ENCODE peak calls at places on chromosomes 2 and 18, in six cellular contexts. One of them, this sample, is unnamed.

GRCh38 chr2:106159867-106160785 is 34.0 kb downstream of the UXS1 start:
- DNase-seq in neuronal stem cell: no peak
- DNase-seq in IMR-90: no peak
- DNase-seq in mesenchymal stem cell: no peak
- DNase-seq in H1: no peak
- DNase-seq in mesendoderm: no peak
- DNase-seq in this sample: no peak

GRCh38 chr2:197079832-197080555 is 153.5 kb upstream of the PGAP1 start:
- DNase-seq in neuronal stem cell: no peak
- DNase-seq in IMR-90: peak; percentile 58
- DNase-seq in mesenchymal stem cell: no peak
- DNase-seq in H1: no peak
- DNase-seq in mesendoderm: no peak
- DNase-seq in this sample: no peak

GRCh38 chr2:74146929-74147728 is 583 bp downstream of the BOLA3 start:
- DNase-seq in neuronal stem cell: no peak
- DNase-seq in IMR-90: peak; percentile 34
- DNase-seq in mesenchymal stem cell: peak; percentile 49
- DNase-seq in H1: no peak
- DNase-seq in mesendoderm: no peak
- DNase-seq in this sample: peak; percentile 54

GRCh38 chr2:25977768-25978167 is 4.5 kb downstream of the KIF3C start:
- DNase-seq in neuronal stem cell: no peak
- DNase-seq in IMR-90: peak; percentile 66
- DNase-seq in mesenchymal stem cell: peak; percentile 35
- DNase-seq in H1: no peak
- DNase-seq in mesendoderm: peak; percentile 55
- DNase-seq in this sample: peak; percentile 98

GRCh38 chr18:75210274-75211001 is at the start of gene TSHZ1:
- DNase-seq in neuronal stem cell: peak; percentile 53
- DNase-seq in IMR-90: peak; percentile 88
- DNase-seq in mesenchymal stem cell: peak; percentile 88
- DNase-seq in H1: no peak
- DNase-seq in mesendoderm: peak; percentile 74
- DNase-seq in this sample: peak; percentile 62

GRCh38 chr2:7992612-7993596 is 689.0 kb upstream of the ID2 start:
- DNase-seq in neuronal stem cell: no peak
- DNase-seq in IMR-90: peak; percentile 49
- DNase-seq in mesenchymal stem cell: peak; percentile 44
- DNase-seq in H1: no peak
- DNase-seq in mesendoderm: no peak
- DNase-seq in this sample: no peak

GRCh38 chr2:197306691-197307030 is 3.9 kb downstream of the ANKRD44 start:
- DNase-seq in neuronal stem cell: no peak
- DNase-seq in IMR-90: no peak
- DNase-seq in mesenchymal stem cell: no peak
- DNase-seq in H1: no peak
- DNase-seq in mesendoderm: no peak
- DNase-seq in this sample: no peak

GRCh38 chr2:62485780-62486765 is 19.9 kb downstream of the TMEM17 start:
- DNase-seq in neuronal stem cell: no peak
- DNase-seq in IMR-90: peak; percentile 30
- DNase-seq in mesenchymal stem cell: peak; percentile 29
- DNase-seq in H1: no peak
- DNase-seq in mesendoderm: no peak
- DNase-seq in this sample: peak; percentile 60

GRCh38 chr2:11963966-11964365 is 217.5 kb downstream of the LPIN1 start:
- DNase-seq in neuronal stem cell: no peak
- DNase-seq in IMR-90: no peak
- DNase-seq in mesenchymal stem cell: no peak
- DNase-seq in H1: no peak
- DNase-seq in mesendoderm: no peak
- DNase-seq in this sample: no peak

GRCh38 chr2:102005989-102006885 is 14.5 kb downstream of the IL1R2 start:
- DNase-seq in neuronal stem cell: peak; percentile 18
- DNase-seq in IMR-90: peak; percentile 56
- DNase-seq in mesenchymal stem cell: peak; percentile 71
- DNase-seq in H1: peak; percentile 67
- DNase-seq in mesendoderm: peak; percentile 70
- DNase-seq in this sample: peak; percentile 95

GRCh38 chr2:162926501-162926900 is 87.9 kb upstream of the KCNH7 start:
- DNase-seq in neuronal stem cell: no peak
- DNase-seq in IMR-90: no peak
- DNase-seq in mesenchymal stem cell: peak; percentile 72
- DNase-seq in H1: no peak
- DNase-seq in mesendoderm: peak; percentile 42
- DNase-seq in this sample: peak; percentile 94

GRCh38 chr2:67498931-67499330 is 101.8 kb downstream of the ETAA1 start:
- DNase-seq in neuronal stem cell: no peak
- DNase-seq in IMR-90: no peak
- DNase-seq in mesenchymal stem cell: no peak
- DNase-seq in H1: no peak
- DNase-seq in mesendoderm: no peak
- DNase-seq in this sample: no peak

GRCh38 chr2:25304339-25304728 is 37.4 kb downstream of the DNMT3A start:
- DNase-seq in neuronal stem cell: no peak
- DNase-seq in IMR-90: peak; percentile 26
- DNase-seq in mesenchymal stem cell: no peak
- DNase-seq in H1: no peak
- DNase-seq in mesendoderm: peak; percentile 33
- DNase-seq in this sample: no peak

GRCh38 chr2:26605195-26605968 is 35.8 kb downstream of the CIB4 start:
- DNase-seq in neuronal stem cell: peak; percentile 70
- DNase-seq in IMR-90: peak; percentile 48
- DNase-seq in mesenchymal stem cell: peak; percentile 63
- DNase-seq in H1: peak; percentile 72
- DNase-seq in mesendoderm: peak; percentile 89
- DNase-seq in this sample: peak; percentile 77

GRCh38 chr2:178450574-178451429 is at the start of the genes PJVK and PRKRA:
- DNase-seq in neuronal stem cell: peak; percentile 97
- DNase-seq in IMR-90: peak; percentile 97
- DNase-seq in mesenchymal stem cell: peak; percentile 97
- DNase-seq in H1: peak; percentile 98
- DNase-seq in mesendoderm: peak; percentile 97
- DNase-seq in this sample: peak; percentile 98

GRCh38 chr2:195533771-195534642 is 123.0 kb upstream of the SLC39A10 start:
- DNase-seq in neuronal stem cell: no peak
- DNase-seq in IMR-90: peak; percentile 94
- DNase-seq in mesenchymal stem cell: peak; percentile 79
- DNase-seq in H1: no peak
- DNase-seq in mesendoderm: peak; percentile 51
- DNase-seq in this sample: no peak

GRCh38 chr2:205947621-205948495 is 138.1 kb downstream of the INO80D start:
- DNase-seq in neuronal stem cell: peak; percentile 63
- DNase-seq in IMR-90: peak; percentile 78
- DNase-seq in mesenchymal stem cell: peak; percentile 78
- DNase-seq in H1: peak; percentile 88
- DNase-seq in mesendoderm: peak; percentile 74
- DNase-seq in this sample: peak; percentile 84

GRCh38 chr2:10447300-10448207 is 573 bp downstream of the ODC1 start:
- DNase-seq in neuronal stem cell: no peak
- DNase-seq in IMR-90: peak; percentile 47
- DNase-seq in mesenchymal stem cell: peak; percentile 49
- DNase-seq in H1: peak; percentile 89
- DNase-seq in mesendoderm: peak; percentile 50
- DNase-seq in this sample: no peak

DNA sequence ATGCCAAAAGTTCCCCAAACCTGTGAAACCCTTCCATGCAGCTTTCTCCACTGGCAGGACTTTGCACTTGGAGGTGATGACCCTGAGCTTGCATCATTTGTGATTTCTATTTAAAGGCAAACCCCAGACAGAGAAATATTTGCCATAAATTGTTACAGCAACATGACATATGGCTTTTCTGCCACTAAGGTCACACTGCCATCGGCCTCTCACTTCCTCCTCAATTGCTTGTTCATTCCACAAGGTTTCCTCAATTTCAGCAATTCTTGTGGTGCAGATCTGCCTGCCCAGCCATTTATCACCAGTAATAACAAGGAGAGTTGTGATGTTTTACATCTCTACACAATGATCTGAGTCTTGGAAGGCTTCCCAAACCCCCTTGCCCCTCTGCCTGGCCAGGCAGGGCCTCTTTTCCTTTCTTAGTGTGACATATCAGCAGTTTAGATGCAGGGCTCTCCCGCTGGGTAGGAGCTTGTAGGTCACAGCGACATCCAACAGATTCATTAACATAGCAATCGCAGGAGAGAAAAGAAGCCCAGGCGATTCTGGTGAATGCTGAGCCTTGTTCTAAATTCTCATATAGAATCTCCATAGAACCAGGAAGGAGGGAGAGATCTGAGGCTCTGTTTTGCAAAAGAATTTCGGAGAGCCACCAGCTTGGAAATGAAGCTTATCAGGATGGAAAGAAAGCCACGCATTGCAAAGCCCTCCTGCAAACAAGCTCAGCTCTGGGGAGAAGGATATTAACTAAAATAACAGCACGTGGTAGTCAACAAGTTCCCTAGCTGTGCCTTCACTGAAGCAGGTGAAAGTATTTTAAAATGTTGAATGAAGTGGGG is 46.7 kb upstream of the ITGA6 start:
- DNase-seq in neuronal stem cell: peak; percentile 21
- DNase-seq in IMR-90: no peak
- DNase-seq in mesenchymal stem cell: peak; percentile 48
- DNase-seq in H1: peak; percentile 72
- DNase-seq in mesendoderm: peak; percentile 95
- DNase-seq in this sample: peak; percentile 7
- H3K4ac ChIP-seq in neuronal stem cell: no peak overlapping the region
- H3K4ac ChIP-seq in IMR-90: no peak overlapping the region
- H3K4ac ChIP-seq in mesenchymal stem cell: no peak overlapping the region
- H3K4ac ChIP-seq in H1: peak overlapping the region; percentile 1
- H3K4ac ChIP-seq in mesendoderm: no peak overlapping the region
- H3K4ac ChIP-seq in this sample: no peak overlapping the region

GRCh38 chr2:20667151-20667530 is 197 bp downstream of the GDF7 start:
- DNase-seq in neuronal stem cell: no peak
- DNase-seq in IMR-90: no peak
- DNase-seq in mesenchymal stem cell: no peak
- DNase-seq in H1: no peak
- DNase-seq in mesendoderm: no peak
- DNase-seq in this sample: peak; percentile 21
- H3K4me3 ChIP-seq in neuronal stem cell: peak overlapping the region; percentile 63
- H3K4me3 ChIP-seq in IMR-90: peak overlapping the region; percentile 20
- H3K4me3 ChIP-seq in mesenchymal stem cell: peak overlapping the region; percentile 74
- H3K4me3 ChIP-seq in H1: peak overlapping the region; percentile 76
- H3K4me3 ChIP-seq in mesendoderm: no peak overlapping the region
- H3K4me3 ChIP-seq in this sample: peak overlapping the region; percentile 62

DNA sequence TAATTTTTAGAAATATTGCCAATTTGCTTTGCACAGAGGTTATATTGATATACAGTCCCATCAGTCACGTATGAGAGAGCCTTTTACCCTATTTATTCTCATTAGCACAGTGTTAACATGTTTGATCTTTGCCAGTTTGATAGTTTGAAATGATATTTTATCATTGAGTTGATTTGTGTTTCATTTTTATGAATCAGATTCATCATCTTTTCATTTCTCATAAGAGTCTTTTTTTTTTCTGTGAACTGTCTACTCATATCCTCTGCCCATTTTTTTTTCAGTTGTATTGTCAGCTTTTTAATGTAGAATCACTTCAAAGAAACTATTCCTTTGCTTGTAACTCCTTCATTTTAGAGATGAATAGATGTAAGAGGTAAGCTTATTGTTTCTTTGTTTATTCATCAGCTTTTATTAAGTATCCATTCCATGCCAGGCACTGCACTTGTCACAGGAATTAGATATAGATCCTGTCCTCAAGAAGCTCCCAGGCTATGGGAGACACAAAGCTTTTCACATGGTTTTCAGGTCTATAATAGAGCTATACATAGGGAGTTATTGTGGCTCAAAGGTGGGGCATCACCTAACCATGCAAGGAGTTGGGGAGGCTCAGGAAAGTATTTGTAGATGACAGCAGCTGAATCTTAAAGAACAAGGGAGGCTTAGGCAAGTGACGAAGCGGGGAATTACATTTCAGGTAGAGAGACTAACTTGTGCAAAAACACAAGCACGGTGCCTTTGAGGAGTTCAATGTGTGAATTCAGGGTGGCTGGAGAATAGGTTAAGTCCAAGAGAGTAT is 42.1 kb downstream of the CD28 start:
- DNase-seq in neuronal stem cell: no peak
- DNase-seq in IMR-90: no peak
- DNase-seq in mesenchymal stem cell: no peak
- DNase-seq in H1: no peak
- DNase-seq in mesendoderm: no peak
- DNase-seq in this sample: no peak
- H3K23ac ChIP-seq in neuronal stem cell: no peak overlapping the region
- H3K23ac ChIP-seq in IMR-90: no peak overlapping the region
- H3K23ac ChIP-seq in mesenchymal stem cell: no peak overlapping the region
- H3K23ac ChIP-seq in H1: no peak overlapping the region
- H3K23ac ChIP-seq in mesendoderm: no peak overlapping the region
- H3K23ac ChIP-seq in this sample: no peak overlapping the region

GRCh38 chr18:51195602-51196115 is 1.8 kb downstream of the MEX3C start:
- DNase-seq in neuronal stem cell: peak; percentile 68
- DNase-seq in IMR-90: peak; percentile 60
- DNase-seq in mesenchymal stem cell: peak; percentile 46
- DNase-seq in H1: peak; percentile 48
- DNase-seq in mesendoderm: peak; percentile 89
- DNase-seq in this sample: peak; percentile 24

GRCh38 chr18:51197661-51198424 is at the start of gene MEX3C:
- DNase-seq in neuronal stem cell: peak; percentile 100
- DNase-seq in IMR-90: peak; percentile 99
- DNase-seq in mesenchymal stem cell: peak; percentile 99
- DNase-seq in H1: peak; percentile 99
- DNase-seq in mesendoderm: peak; percentile 100
- DNase-seq in this sample: peak; percentile 100

GRCh38 chr18:51195086-51195601 is 2.3 kb downstream of the MEX3C start:
- DNase-seq in neuronal stem cell: peak; percentile 2
- DNase-seq in IMR-90: peak; percentile 49
- DNase-seq in mesenchymal stem cell: peak; percentile 37
- DNase-seq in H1: no peak
- DNase-seq in mesendoderm: no peak
- DNase-seq in this sample: no peak

GRCh38 chr18:51196116-51196810 is 1.2 kb downstream of the MEX3C start:
- DNase-seq in neuronal stem cell: peak; percentile 5
- DNase-seq in IMR-90: peak; percentile 15
- DNase-seq in mesenchymal stem cell: peak; percentile 34
- DNase-seq in H1: no peak
- DNase-seq in mesendoderm: no peak
- DNase-seq in this sample: peak; percentile 11

DNA sequence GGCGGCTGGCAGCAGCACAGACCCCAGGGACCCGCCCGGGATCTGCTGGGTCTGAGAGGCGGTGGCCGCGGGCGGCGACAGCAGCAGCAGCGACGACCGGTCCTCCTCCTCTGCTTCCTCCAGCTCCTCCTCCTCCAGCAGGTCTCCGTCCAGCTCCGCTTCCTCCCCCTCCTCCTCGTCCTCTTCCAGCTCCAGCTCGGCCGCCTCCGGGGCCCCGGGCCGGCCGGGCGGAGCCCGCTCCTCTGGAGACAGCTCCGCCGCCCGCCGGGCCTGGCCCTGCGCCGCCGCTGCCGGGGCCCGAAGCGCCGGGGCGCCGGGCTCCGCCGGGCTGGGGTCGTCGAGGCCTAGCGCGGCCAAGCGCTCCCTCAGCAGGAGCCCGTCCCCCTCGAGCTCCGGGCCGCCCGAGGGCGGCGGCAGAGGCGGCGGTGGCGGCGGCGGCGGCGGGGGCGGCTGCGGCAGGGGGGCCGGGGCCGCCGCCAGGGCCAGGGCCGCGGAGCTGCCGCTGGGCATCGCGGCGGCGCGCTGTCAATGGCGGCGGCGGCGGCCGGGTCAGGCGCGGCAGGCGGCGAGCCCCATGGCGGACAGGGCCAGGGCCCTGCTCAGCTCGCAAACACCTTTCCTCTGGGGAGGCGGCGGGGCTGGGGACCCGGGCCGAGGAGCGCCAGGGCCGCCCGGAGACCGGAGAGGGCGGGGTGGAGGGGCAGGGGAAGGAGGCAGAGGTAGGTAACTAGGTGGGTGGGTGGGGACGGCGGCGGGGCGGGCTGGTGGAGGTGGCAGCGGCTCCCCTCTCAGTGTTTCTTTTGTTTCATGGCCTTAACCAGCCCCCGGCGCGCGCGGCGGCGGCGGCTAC is 445 bp downstream of the MEX3C start:
- DNase-seq in neuronal stem cell: peak; percentile 14
- DNase-seq in IMR-90: peak; percentile 51
- DNase-seq in mesenchymal stem cell: peak; percentile 62
- DNase-seq in H1: peak; percentile 84
- DNase-seq in mesendoderm: peak; percentile 74
- DNase-seq in this sample: peak; percentile 54
- H3K4ac ChIP-seq in neuronal stem cell: peak overlapping the region; percentile 79
- H3K4ac ChIP-seq in IMR-90: peak overlapping the region; percentile 89
- H3K4ac ChIP-seq in mesenchymal stem cell: peak overlapping the region; percentile 89
- H3K4ac ChIP-seq in H1: no peak overlapping the region
- H3K4ac ChIP-seq in mesendoderm: peak overlapping the region; percentile 100
- H3K4ac ChIP-seq in this sample: peak overlapping the region; percentile 100